ENCODE peak calls at places on chromosomes 2 and 18, in eight cellular contexts. One of them, this sample, is unnamed.

GRCh38 chr2:191846787-191847620 is at the start of gene CAVIN2:
- DNase-seq in psoas muscle: peak; percentile 42
- DNase-seq in right cardiac atrium: peak; percentile 74
- DNase-seq in body of pancreas: peak; percentile 58
- DNase-seq in GM23248: peak; percentile 76
- DNase-seq in tibial nerve: peak; percentile 60
- DNase-seq in heart left ventricle: peak; percentile 83
- DNase-seq in adrenal gland: peak; percentile 48
- DNase-seq in this sample: no peak

GRCh38 chr2:7866825-7867224 is 815.0 kb upstream of the ID2 start:
- DNase-seq in psoas muscle: no peak
- DNase-seq in right cardiac atrium: no peak
- DNase-seq in body of pancreas: no peak
- DNase-seq in GM23248: no peak
- DNase-seq in tibial nerve: no peak
- DNase-seq in heart left ventricle: no peak
- DNase-seq in adrenal gland: no peak
- DNase-seq in this sample: no peak

GRCh38 chr2:240603846-240604245 is 17.3 kb downstream of the CAPN10 start:
- DNase-seq in psoas muscle: peak; percentile 8
- DNase-seq in right cardiac atrium: no peak
- DNase-seq in body of pancreas: no peak
- DNase-seq in GM23248: no peak
- DNase-seq in tibial nerve: no peak
- DNase-seq in heart left ventricle: peak; percentile 12
- DNase-seq in adrenal gland: no peak
- DNase-seq in this sample: no peak

GRCh38 chr2:20991031-20991430 is 52.8 kb downstream of the APOB start:
- DNase-seq in psoas muscle: no peak
- DNase-seq in right cardiac atrium: no peak
- DNase-seq in body of pancreas: no peak
- DNase-seq in GM23248: no peak
- DNase-seq in tibial nerve: no peak
- DNase-seq in heart left ventricle: no peak
- DNase-seq in adrenal gland: no peak
- DNase-seq in this sample: no peak

GRCh38 chr2:231172020-231172419 is 26.4 kb upstream of the ARMC9 start:
- DNase-seq in psoas muscle: no peak
- DNase-seq in right cardiac atrium: no peak
- DNase-seq in body of pancreas: no peak
- DNase-seq in GM23248: peak; percentile 63
- DNase-seq in tibial nerve: no peak
- DNase-seq in heart left ventricle: no peak
- DNase-seq in adrenal gland: no peak
- DNase-seq in this sample: no peak

GRCh38 chr18:58045265-58046086 is 1.4 kb downstream of the NEDD4L start:
- DNase-seq in psoas muscle: peak; percentile 13
- DNase-seq in right cardiac atrium: peak; percentile 30
- DNase-seq in body of pancreas: peak; percentile 84
- DNase-seq in GM23248: peak; percentile 26
- DNase-seq in tibial nerve: no peak
- DNase-seq in heart left ventricle: peak; percentile 19
- DNase-seq in adrenal gland: peak; percentile 80
- DNase-seq in this sample: peak; percentile 45

GRCh38 chr2:218694405-218695145 is 16.1 kb upstream of the TTLL4 start:
- DNase-seq in psoas muscle: no peak
- DNase-seq in right cardiac atrium: no peak
- DNase-seq in body of pancreas: no peak
- DNase-seq in GM23248: peak; percentile 76
- DNase-seq in tibial nerve: no peak
- DNase-seq in heart left ventricle: no peak
- DNase-seq in adrenal gland: no peak
- DNase-seq in this sample: no peak

GRCh38 chr2:200600549-200601212 is 14.9 kb downstream of the AOX1 start:
- DNase-seq in psoas muscle: no peak
- DNase-seq in right cardiac atrium: no peak
- DNase-seq in body of pancreas: no peak
- DNase-seq in GM23248: no peak
- DNase-seq in tibial nerve: no peak
- DNase-seq in heart left ventricle: no peak
- DNase-seq in adrenal gland: no peak
- DNase-seq in this sample: no peak

GRCh38 chr2:67502346-67503065 is 105.4 kb downstream of the ETAA1 start:
- DNase-seq in psoas muscle: no peak
- DNase-seq in right cardiac atrium: no peak
- DNase-seq in body of pancreas: no peak
- DNase-seq in GM23248: no peak
- DNase-seq in tibial nerve: no peak
- DNase-seq in heart left ventricle: no peak
- DNase-seq in adrenal gland: no peak
- DNase-seq in this sample: no peak

GRCh38 chr2:35846-36245 is 10.5 kb downstream of the FAM110C start:
- DNase-seq in psoas muscle: no peak
- DNase-seq in right cardiac atrium: no peak
- DNase-seq in body of pancreas: peak; percentile 58
- DNase-seq in GM23248: no peak
- DNase-seq in tibial nerve: no peak
- DNase-seq in heart left ventricle: no peak
- DNase-seq in adrenal gland: no peak
- DNase-seq in this sample: no peak

GRCh38 chr18:66558773-66559172 is 45.1 kb downstream of the CDH19 start:
- DNase-seq in psoas muscle: no peak
- DNase-seq in right cardiac atrium: no peak
- DNase-seq in body of pancreas: no peak
- DNase-seq in GM23248: no peak
- DNase-seq in tibial nerve: no peak
- DNase-seq in heart left ventricle: no peak
- DNase-seq in adrenal gland: no peak
- DNase-seq in this sample: no peak

GRCh38 chr2:232486558-232487384 is 863 bp downstream of the ECEL1 start:
- DNase-seq in psoas muscle: no peak
- DNase-seq in right cardiac atrium: no peak
- DNase-seq in body of pancreas: peak; percentile 7
- DNase-seq in GM23248: no peak
- DNase-seq in tibial nerve: no peak
- DNase-seq in heart left ventricle: no peak
- DNase-seq in adrenal gland: no peak
- DNase-seq in this sample: no peak

GRCh38 chr2:75728614-75729419 is 18.1 kb upstream of the GCFC2 start:
- DNase-seq in psoas muscle: no peak
- DNase-seq in right cardiac atrium: no peak
- DNase-seq in body of pancreas: no peak
- DNase-seq in GM23248: no peak
- DNase-seq in tibial nerve: no peak
- DNase-seq in heart left ventricle: no peak
- DNase-seq in adrenal gland: no peak
- DNase-seq in this sample: no peak

DNA sequence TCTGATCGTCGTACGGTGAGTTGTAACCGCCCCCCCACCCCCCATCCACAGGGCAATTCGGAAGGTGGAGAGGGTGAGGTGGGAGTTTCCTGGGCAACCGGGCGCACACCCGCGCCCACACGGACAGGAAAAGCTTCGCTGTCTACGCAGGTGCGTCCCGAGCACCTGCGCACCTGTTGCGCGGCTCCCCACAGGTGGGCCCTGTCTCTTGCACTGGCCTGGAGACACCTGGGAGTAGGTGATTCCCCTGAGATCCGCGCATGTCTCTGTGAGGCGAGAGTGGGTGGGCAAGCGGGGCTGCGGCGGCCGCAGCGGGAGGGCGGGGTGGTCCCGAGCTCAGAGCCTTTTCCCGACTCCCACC is 467 bp upstream of the ATP6V1C2 start:
- DNase-seq in psoas muscle: no peak
- DNase-seq in right cardiac atrium: no peak
- DNase-seq in body of pancreas: no peak
- DNase-seq in GM23248: no peak
- DNase-seq in tibial nerve: no peak
- DNase-seq in heart left ventricle: no peak
- DNase-seq in adrenal gland: no peak
- DNase-seq in this sample: no peak
- H3K4me3 ChIP-seq in psoas muscle: peak overlapping the region; percentile 59
- H3K4me3 ChIP-seq in right cardiac atrium: peak overlapping the region; percentile 75
- H3K4me3 ChIP-seq in body of pancreas: peak overlapping the region; percentile 29
- H3K4me3 ChIP-seq in GM23248: no peak overlapping the region
- H3K4me3 ChIP-seq in tibial nerve: peak overlapping the region; percentile 32
- H3K4me3 ChIP-seq in heart left ventricle: peak overlapping the region; percentile 21
- H3K4me3 ChIP-seq in adrenal gland: no peak overlapping the region
- H3K4me3 ChIP-seq in this sample: no peak overlapping the region

DNA sequence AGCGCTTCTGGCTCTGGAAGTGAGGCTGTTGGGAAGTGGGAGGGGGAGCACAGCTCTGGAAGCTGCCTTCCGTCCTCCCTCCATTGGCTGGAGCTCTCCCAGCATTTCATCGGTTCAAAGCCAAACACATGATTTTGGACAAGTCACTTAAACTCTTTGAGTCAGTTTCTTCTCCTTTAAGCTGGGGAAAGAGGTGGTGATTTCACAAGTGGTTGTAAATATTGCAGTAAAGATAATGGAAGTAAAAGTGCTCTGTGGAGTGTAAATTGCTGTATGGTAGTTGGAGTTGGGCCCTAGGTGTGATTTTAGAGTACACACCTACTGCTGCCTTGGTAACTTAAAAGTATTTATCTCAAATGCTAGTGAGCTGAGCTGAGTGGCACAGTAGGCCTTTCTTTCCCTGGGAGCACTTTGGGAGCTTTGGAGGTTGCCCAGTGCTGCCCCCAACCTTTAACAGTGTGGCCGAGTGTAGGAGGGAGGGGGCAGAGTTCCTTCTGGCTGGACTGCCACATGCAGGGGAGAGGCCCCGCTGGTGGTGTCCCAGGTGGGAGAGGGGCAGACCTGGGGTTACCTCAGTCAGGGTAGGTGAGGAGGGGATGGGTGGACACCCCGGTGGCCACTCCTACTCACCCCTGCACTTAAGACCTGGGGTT is 54.7 kb downstream of the ASAP2 start:
- DNase-seq in psoas muscle: peak; percentile 42
- DNase-seq in right cardiac atrium: peak; percentile 68
- DNase-seq in body of pancreas: no peak
- DNase-seq in GM23248: peak; percentile 77
- DNase-seq in tibial nerve: no peak
- DNase-seq in heart left ventricle: peak; percentile 61
- DNase-seq in adrenal gland: no peak
- DNase-seq in this sample: no peak
- H3K4me1 ChIP-seq in psoas muscle: peaks cover 24% of the 10 kb centered on the region
- H3K4me1 ChIP-seq in right cardiac atrium: peaks cover 24% of the 10 kb centered on the region
- H3K4me1 ChIP-seq in body of pancreas: peaks cover 16% of the 10 kb centered on the region
- H3K4me1 ChIP-seq in GM23248: peaks cover 89% of the 10 kb centered on the region
- H3K4me1 ChIP-seq in tibial nerve: no peaks in the 10 kb centered on the region
- H3K4me1 ChIP-seq in heart left ventricle: peaks cover 93% of the 10 kb centered on the region
- H3K4me1 ChIP-seq in adrenal gland: peaks cover 58% of the 10 kb centered on the region
- H3K4me1 ChIP-seq in this sample: no peaks in the 10 kb centered on the region

GRCh38 chr18:6476201-6476600 is 61.5 kb upstream of the L3MBTL4 start:
- DNase-seq in psoas muscle: no peak
- DNase-seq in right cardiac atrium: no peak
- DNase-seq in body of pancreas: no peak
- DNase-seq in GM23248: no peak
- DNase-seq in tibial nerve: no peak
- DNase-seq in heart left ventricle: no peak
- DNase-seq in adrenal gland: no peak
- DNase-seq in this sample: no peak
- H3K27ac ChIP-seq in psoas muscle: no peak overlapping the region
- H3K27ac ChIP-seq in right cardiac atrium: no peak overlapping the region
- H3K27ac ChIP-seq in body of pancreas: no peak overlapping the region
- H3K27ac ChIP-seq in GM23248: no peak overlapping the region
- H3K27ac ChIP-seq in tibial nerve: no peak overlapping the region
- H3K27ac ChIP-seq in heart left ventricle: no peak overlapping the region
- H3K27ac ChIP-seq in adrenal gland: no peak overlapping the region
- H3K27ac ChIP-seq in this sample: no peak overlapping the region

GRCh38 chr18:28114472-28114871 is 62.5 kb downstream of the CDH2 start:
- DNase-seq in psoas muscle: no peak
- DNase-seq in right cardiac atrium: no peak
- DNase-seq in body of pancreas: no peak
- DNase-seq in GM23248: peak; percentile 78
- DNase-seq in tibial nerve: no peak
- DNase-seq in heart left ventricle: no peak
- DNase-seq in adrenal gland: no peak
- DNase-seq in this sample: no peak

GRCh38 chr18:28116461-28116860 is 60.5 kb downstream of the CDH2 start:
- DNase-seq in psoas muscle: no peak
- DNase-seq in right cardiac atrium: no peak
- DNase-seq in body of pancreas: no peak
- DNase-seq in GM23248: no peak
- DNase-seq in tibial nerve: no peak
- DNase-seq in heart left ventricle: no peak
- DNase-seq in adrenal gland: no peak
- DNase-seq in this sample: no peak

GRCh38 chr18:28112056-28112470 is 64.9 kb downstream of the CDH2 start:
- DNase-seq in psoas muscle: no peak
- DNase-seq in right cardiac atrium: no peak
- DNase-seq in body of pancreas: no peak
- DNase-seq in GM23248: peak; percentile 81
- DNase-seq in tibial nerve: no peak
- DNase-seq in heart left ventricle: no peak
- DNase-seq in adrenal gland: no peak
- DNase-seq in this sample: no peak

GRCh38 chr18:28113271-28114023 is 63.5 kb downstream of the CDH2 start:
- DNase-seq in psoas muscle: no peak
- DNase-seq in right cardiac atrium: no peak
- DNase-seq in body of pancreas: no peak
- DNase-seq in GM23248: peak; percentile 27
- DNase-seq in tibial nerve: no peak
- DNase-seq in heart left ventricle: no peak
- DNase-seq in adrenal gland: no peak
- DNase-seq in this sample: no peak

GRCh38 chr18:28115149-28115550 is 61.8 kb downstream of the CDH2 start:
- DNase-seq in psoas muscle: no peak
- DNase-seq in right cardiac atrium: no peak
- DNase-seq in body of pancreas: no peak
- DNase-seq in GM23248: peak; percentile 89
- DNase-seq in tibial nerve: no peak
- DNase-seq in heart left ventricle: no peak
- DNase-seq in adrenal gland: no peak
- DNase-seq in this sample: no peak
- H3K4me3 ChIP-seq in psoas muscle: no peak overlapping the region
- H3K4me3 ChIP-seq in right cardiac atrium: no peak overlapping the region
- H3K4me3 ChIP-seq in body of pancreas: no peak overlapping the region
- H3K4me3 ChIP-seq in GM23248: peak overlapping the region; percentile 41
- H3K4me3 ChIP-seq in tibial nerve: no peak overlapping the region
- H3K4me3 ChIP-seq in heart left ventricle: no peak overlapping the region
- H3K4me3 ChIP-seq in adrenal gland: no peak overlapping the region
- H3K4me3 ChIP-seq in this sample: no peak overlapping the region

This sample was measured in CD8-positive, alpha-beta T cell.